ENCODE peak calls at places on chromosomes 2 and 18, in five cellular contexts. J is pancreas, N is colonic mucosa, P is GM23338, D is gastrocnemius medialis. S is an unnamed sample.

GRCh38 chr2:160207804-160208661 is 8.0 kb upstream of the ITGB6 start:
- DNase-seq in J (no peak), P (no peak), D (peak; percentile 53), N (peak; percentile 90), S (peak; percentile 32)

GRCh38 chr2:79393806-79394484 is 118.9 kb upstream of the CTNNA2 start:
- DNase-seq in P (peak; percentile 56), J (no peak), D (no peak), N (no peak), S (peak; percentile 81)

GRCh38 chr2:169018390-169018789 is 12.7 kb downstream of the ABCB11 start:
- DNase-seq in D (no peak), P (no peak), J (no peak), N (no peak), S (no peak)

GRCh38 chr2:120979921-120980320 is 244.3 kb downstream of the GLI2 start:
- DNase-seq in P (no peak), J (no peak), D (no peak), N (no peak), S (no peak)

GRCh38 chr18:384897-385296 is 115.6 kb downstream of the COLEC12 start:
- DNase-seq in J (no peak), N (no peak), P (no peak), D (no peak), S (no peak)

GRCh38 chr2:3612639-3613523 is 18.0 kb downstream of the COLEC11 start:
- DNase-seq in P (no peak), D (no peak), N (peak; percentile 11), J (no peak), S (no peak)

GRCh38 chr18:50105027-50105426 is 89.9 kb downstream of the MYO5B start:
- DNase-seq in P (no peak), J (no peak), N (no peak), D (no peak), S (no peak)

GRCh38 chr2:37476411-37476810 is 132.0 kb downstream of the QPCT start:
- DNase-seq in J (no peak), P (no peak), N (no peak), D (no peak), S (no peak)

GRCh38 chr2:3572620-3573019 is 2.4 kb upstream of the RPS7 start:
- DNase-seq in N (no peak), D (no peak), P (no peak), J (no peak), S (no peak)

GRCh38 chr18:57819671-57820460 is 16.8 kb upstream of the ATP8B1 start:
- DNase-seq in P (peak; percentile 16), D (peak; percentile 29), N (peak; percentile 89), J (peak; percentile 72), S (peak; percentile 27)

GRCh38 chr2:137935591-137935990 is 28.7 kb upstream of the HNMT start:
- DNase-seq in P (no peak), J (no peak), N (no peak), D (no peak), S (no peak)

GRCh38 chr2:120108749-120109148 is 95.9 kb downstream of the EPB41L5 start:
- DNase-seq in N (no peak), P (no peak), D (no peak), J (no peak), S (no peak)

GRCh38 chr2:136141510-136142154 is 23.7 kb upstream of the CXCR4 start:
- DNase-seq in N (no peak), P (no peak), D (no peak), J (no peak), S (peak; percentile 76)

GRCh38 chr2:190023860-190024259 is 38.7 kb downstream of the MSTN start:
- DNase-seq in J (no peak), N (no peak), D (no peak), P (peak; percentile 80), S (peak; percentile 24)

GRCh38 chr2:207231106-207231860 is 65.5 kb upstream of the KLF7 start:
- DNase-seq in N (no peak), P (no peak), D (no peak), J (no peak), S (no peak)

GRCh38 chr2:69957970-69958369 is 3.5 kb downstream of the ASPRV1 start:
- DNase-seq in P (no peak), J (no peak), D (no peak), N (no peak), S (no peak)

GRCh38 chr2:230717595-230717994 is 5.0 kb downstream of the CAB39 start:
- DNase-seq in J (no peak), N (no peak), P (peak; percentile 62), D (no peak), S (no peak)

GRCh38 chr18:76821356-76821874 is 942 bp upstream of the ZNF236 start:
- DNase-seq in N (no peak), D (no peak), J (no peak), P (no peak), S (no peak)

GRCh38 chr2:190746971-190747761 is 98.3 kb downstream of the NAB1 start:
- DNase-seq in D (no peak), P (peak; percentile 44), J (no peak), N (no peak), S (no peak)

GRCh38 chr2:96802281-96802595 is 13.8 kb upstream of the CNNM3 start:
- DNase-seq in J (no peak), D (no peak), N (no peak), P (no peak), S (no peak)

GRCh38 chr2:24973812-24974211 is 2.1 kb upstream of the DNAJC27 start:
- DNase-seq in N (no peak), D (no peak), P (no peak), J (no peak), S (no peak)

GRCh38 chr2:74982581-74982980 is 24.1 kb downstream of the POLE4 start:
- DNase-seq in D (no peak), J (no peak), P (no peak), N (no peak), S (no peak)

GRCh38 chr2:142220239-142220638 is 89.4 kb upstream of the LRP1B start:
- DNase-seq in J (no peak), N (no peak), D (no peak), P (no peak), S (no peak)

GRCh38 chr2:156124458-156124857 is 208.1 kb downstream of the NR4A2 start:
- DNase-seq in D (no peak), P (no peak), J (no peak), N (no peak), S (no peak)

GRCh38 chr2:131142849-131143248 is 37.7 kb downstream of the PLEKHB2 start:
- DNase-seq in N (no peak), D (no peak), J (no peak), P (no peak), S (no peak)

GRCh38 chr2:148875387-148876051 is 492 bp downstream of the KIF5C start:
- DNase-seq in N (no peak), D (no peak), J (no peak), P (peak; percentile 44), S (peak; percentile 13)
- H3K4me3 ChIP-seq in N (peak overlapping the region; percentile 44), D (peak overlapping the region; percentile 34), J (peak overlapping the region; percentile 3), P (peak overlapping the region; percentile 92), S (peak overlapping the region; percentile 72)

GRCh38 chr18:63890226-63890949 is 2.9 kb downstream of the SERPINB2 start:
- DNase-seq in D (no peak), P (no peak), J (no peak), N (no peak), S (no peak)
- H3K4me1 ChIP-seq in D (no peaks in the 10 kb centered on the region), P (no peaks in the 10 kb centered on the region), J (no peaks in the 10 kb centered on the region), N (no peaks in the 10 kb centered on the region), S (no peaks in the 10 kb centered on the region)

GRCh38 chr2:235614900-235615712 is 121.3 kb downstream of the AGAP1 start:
- DNase-seq in N (peak; percentile 49), J (no peak), D (peak; percentile 41), P (no peak), S (no peak)
- TF ChIP-seq CTCF in N (no peak), J (no peak), D (no peak), P (no peak), S (no peak)

DNA sequence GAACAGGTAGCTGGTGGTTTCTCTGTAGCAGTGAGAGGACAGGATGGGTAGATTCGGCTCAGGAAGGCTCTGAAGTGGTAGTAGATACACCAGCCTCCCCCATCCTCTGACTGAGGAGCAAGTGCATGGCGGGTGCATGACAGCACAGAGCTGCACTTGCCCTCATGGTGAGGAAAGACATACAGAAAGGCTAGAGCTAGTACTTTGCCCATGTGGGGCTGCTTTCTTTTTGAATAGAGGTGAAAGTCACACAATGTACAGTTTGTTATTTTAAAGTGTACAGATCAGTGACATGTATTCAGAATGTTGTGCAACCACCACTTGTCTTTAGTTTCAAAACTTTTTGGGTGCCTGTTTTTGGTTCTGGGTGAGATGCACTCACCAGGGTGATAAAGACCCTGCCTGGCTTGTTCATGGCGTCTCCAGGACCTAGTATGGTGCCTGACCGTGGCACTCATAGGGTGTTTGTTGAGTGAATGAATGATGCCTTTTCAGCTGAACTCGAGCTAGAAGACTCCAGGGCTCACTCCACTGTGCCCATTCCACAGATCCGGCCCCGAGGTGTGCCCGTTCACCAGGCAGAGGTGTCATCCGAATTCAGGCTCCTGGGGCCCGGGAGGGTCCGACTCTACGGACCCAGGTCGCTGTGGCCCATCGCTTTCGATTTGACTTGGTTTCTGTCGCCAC is 421 bp upstream of the VAMP5 start:
- DNase-seq in N (no peak), P (no peak), D (no peak), J (no peak), S (no peak)
- H3K4me3 ChIP-seq in N (peak overlapping the region; percentile 49), P (peak overlapping the region; percentile 65), D (peak overlapping the region; percentile 89), J (peak overlapping the region; percentile 23), S (no peak overlapping the region)

DNA sequence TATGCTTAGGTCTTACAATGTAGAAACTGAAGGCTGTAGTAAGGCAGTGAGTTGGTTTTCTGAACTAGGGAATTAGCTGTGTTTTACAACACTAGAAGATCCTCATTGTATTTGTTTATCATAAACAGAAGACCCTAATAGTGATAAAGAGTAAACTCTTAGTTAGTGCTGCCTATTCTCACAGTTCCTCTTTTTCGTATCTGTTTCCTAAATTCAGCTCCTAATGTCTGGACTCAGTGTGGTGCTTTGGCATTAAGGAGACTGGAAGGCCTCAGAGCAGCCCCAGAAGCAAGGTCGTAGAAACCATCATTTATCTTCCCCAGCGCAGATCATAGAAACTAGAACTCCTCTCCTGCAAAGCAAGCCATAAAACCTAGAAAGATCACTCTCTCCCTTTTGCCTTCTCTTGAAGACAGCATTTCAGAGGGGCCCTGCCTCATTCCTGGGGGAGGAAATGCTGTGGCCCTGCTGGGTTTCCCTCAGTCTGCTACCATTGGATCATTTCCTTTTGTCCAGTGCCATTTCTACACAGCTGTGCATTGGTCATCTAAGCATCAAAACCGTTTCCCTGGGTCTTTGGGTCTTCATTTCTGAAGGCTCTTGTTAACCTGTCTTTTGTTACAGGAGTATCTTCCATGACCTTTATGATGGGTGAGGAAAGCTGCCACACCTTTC is 4.7 kb downstream of the ACP1 start:
- DNase-seq in P (no peak), J (no peak), N (no peak), D (no peak), S (no peak)
- H3K4me1 ChIP-seq in P (peaks cover 21% of the 10 kb centered on the region), J (peaks cover 6% of the 10 kb centered on the region), N (no peaks in the 10 kb centered on the region), D (peaks cover 39% of the 10 kb centered on the region), S (no peaks in the 10 kb centered on the region)

DNA sequence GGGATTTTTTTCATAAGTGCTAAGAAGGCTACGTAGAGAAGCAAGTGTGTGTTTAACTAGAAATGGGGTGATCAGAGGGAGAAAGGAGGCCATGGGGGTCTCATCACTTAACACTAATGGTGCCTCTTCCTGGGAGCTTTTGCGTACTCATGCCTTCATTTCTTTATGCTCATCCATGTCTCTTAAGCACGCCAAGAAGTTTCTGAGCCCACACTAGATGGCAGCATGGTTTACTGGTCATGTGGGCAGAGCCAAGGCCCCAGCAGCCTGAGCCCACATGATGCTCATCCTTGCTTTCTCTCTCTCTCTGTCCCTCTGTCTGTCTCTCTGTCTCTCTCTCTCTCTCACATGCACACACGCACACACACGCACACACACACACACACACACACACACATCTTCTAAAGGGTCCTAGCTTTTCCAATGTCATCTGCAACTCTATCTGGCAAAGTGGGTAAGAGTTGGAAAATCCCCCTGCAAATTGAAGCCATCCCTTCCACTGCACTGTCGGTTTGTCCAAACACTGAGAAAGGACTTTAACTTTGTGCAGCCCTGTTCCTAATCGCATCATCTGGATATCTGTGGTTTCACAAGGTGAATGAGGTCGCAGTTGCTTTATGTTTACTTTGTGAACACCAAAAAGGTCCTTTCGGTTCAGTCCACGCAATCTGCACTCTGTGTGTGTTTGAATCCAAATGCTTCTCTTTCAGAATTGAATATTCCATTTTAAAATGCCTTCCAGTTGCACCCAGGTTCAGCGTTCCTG is 137.2 kb upstream of the CCDC68 start:
- DNase-seq in D (no peak), N (peak; percentile 36), J (no peak), P (peak; percentile 69), S (peak; percentile 52)
- TF ChIP-seq CTCF in D (peak; percentile 38), N (no peak), J (no peak), P (peak; percentile 80), S (peak; percentile 62)

S was measured in BE2C.